ENCODE peak calls at places on chromosomes 5 and 9, in six cellular contexts. Y is pancreas, K is lower lobe of right lung, L is heart right ventricle, P is dorsolateral prefrontal cortex, F is AG04450. H is an unnamed sample.

GRCh38 chr9:121299125-121299466 is 31.1 kb downstream of the GSN start:
- DNase-seq in F (no peak), L (peak), Y (no peak), P (no peak), K (peak), H (no peak)

GRCh38 chr5:84437673-84438315 is 53.1 kb upstream of the EDIL3 start:
- DNase-seq in Y (no peak), K (no peak), L (no peak), P (no peak), F (peak), H (peak)

GRCh38 chr5:65611524-65611923 is 12.6 kb downstream of the TRIM23 start:
- DNase-seq in F (no peak), L (no peak), Y (peak), P (no peak), K (no peak), H (no peak)

GRCh38 chr9:125763373-125763772 is 16.2 kb downstream of the PBX3 start:
- DNase-seq in K (no peak), F (no peak), Y (no peak), P (no peak), L (no peak), H (peak)

GRCh38 chr5:107232793-107233192 is 437.9 kb downstream of the EFNA5 start:
- DNase-seq in L (no peak), P (no peak), F (no peak), Y (no peak), K (no peak), H (no peak)

GRCh38 chr9:133375116-133375723 is 640 bp downstream of the SURF4 start:
- DNase-seq in L (no peak), K (no peak), P (no peak), F (no peak), Y (no peak), H (peak)

GRCh38 chr5:34571380-34572041 is 84.6 kb upstream of the RAI14 start:
- DNase-seq in F (peak), L (no peak), Y (no peak), K (no peak), P (no peak), H (peak)

GRCh38 chr9:70120834-70121510 is 77.3 kb downstream of the MAMDC2 start:
- DNase-seq in Y (no peak), P (no peak), F (peak), L (peak), K (no peak), H (peak)

GRCh38 chr5:132807163-132807838 is 5.8 kb upstream of the SOWAHA start:
- DNase-seq in L (no peak), F (no peak), P (no peak), Y (peak), K (no peak), H (no peak)

GRCh38 chr5:132800545-132800944 is 12.6 kb upstream of the SOWAHA start:
- DNase-seq in Y (no peak), F (no peak), L (no peak), K (no peak), P (no peak), H (no peak)

GRCh38 chr5:132799392-132799791 is 13.7 kb upstream of the SOWAHA start:
- DNase-seq in P (no peak), L (no peak), F (no peak), Y (no peak), K (no peak), H (no peak)

GRCh38 chr5:132797651-132798050 is 15.5 kb upstream of the SOWAHA start:
- DNase-seq in Y (no peak), P (peak), L (no peak), K (no peak), F (no peak), H (no peak)

DNA sequence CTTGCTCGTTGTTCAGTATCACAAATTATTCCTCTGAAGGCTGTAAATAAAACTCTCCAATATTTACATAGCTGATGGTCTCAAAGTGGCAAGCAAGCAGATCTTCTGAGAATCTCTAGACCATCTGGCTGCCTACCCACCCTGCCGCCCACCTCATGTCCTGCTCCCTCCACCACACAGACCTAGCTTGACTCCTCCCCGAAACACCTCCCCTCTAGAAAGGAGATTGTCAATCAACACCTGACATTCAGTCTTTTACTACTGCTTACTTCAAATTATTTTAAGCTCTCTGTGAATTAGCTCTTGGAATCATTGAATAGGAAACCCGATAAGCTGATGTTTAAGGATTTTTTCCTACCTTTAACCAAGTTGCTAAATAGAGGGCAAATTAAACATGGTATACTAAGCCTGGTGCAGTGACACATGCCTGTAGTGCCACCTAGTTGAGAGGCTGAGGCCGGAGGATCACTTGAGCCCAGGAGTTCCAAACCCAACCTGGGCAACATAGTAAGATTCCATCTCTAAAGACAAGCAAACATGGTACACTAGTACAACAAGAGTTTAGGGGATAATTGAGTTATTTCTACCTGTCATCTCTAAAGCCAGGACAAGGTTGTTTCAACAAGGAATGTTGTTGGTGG is 10.9 kb upstream of the SOWAHA start:
- DNase-seq in F (no peak), P (no peak), L (no peak), K (no peak), Y (no peak), H (no peak)
- TF ChIP-seq CTCF in F (no peak), P (no peak), L (peak), K (no peak), Y (no peak), H (peak)

GRCh38 chr5:32343058-32343672 is 30.4 kb upstream of the MTMR12 start:
- DNase-seq in L (no peak), F (no peak), Y (no peak), K (no peak), P (no peak), H (no peak)

GRCh38 chr5:32342656-32343055 is 29.9 kb upstream of the MTMR12 start:
- DNase-seq in L (no peak), F (no peak), K (no peak), Y (no peak), P (no peak), H (no peak)

GRCh38 chr5:32339878-32340277 is 27.1 kb upstream of the MTMR12 start:
- DNase-seq in Y (no peak), F (no peak), L (no peak), P (no peak), K (no peak), H (no peak)

GRCh38 chr5:32339198-32339597 is 26.5 kb upstream of the MTMR12 start:
- DNase-seq in K (no peak), L (no peak), F (no peak), Y (no peak), P (no peak), H (no peak)
- H3K4me3 ChIP-seq in K (no peak), L (no peak), F (no peak), Y (no peak), P (no peak), H (no peak)

DNA sequence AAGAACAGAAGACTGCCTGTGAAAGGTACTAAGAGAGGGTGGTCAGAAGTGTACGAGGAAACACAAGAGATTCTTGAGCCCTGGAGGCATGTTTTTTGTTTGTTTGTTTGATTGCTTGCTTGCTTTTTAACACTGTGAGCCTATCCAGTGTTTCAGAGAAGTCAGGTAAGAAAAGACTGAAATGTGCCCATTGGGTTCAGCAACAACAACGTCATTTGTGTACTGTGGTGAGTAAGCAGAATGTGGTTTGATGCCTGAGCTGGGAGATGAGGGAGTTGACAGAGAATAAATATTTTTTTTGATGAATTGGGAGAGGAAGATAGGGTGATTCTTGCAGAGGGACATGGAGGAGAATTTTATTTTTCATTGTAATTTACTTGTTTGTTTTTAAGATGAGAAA is 73.1 kb downstream of the RPS23 start:
- DNase-seq in K (no peak), F (no peak), P (no peak), L (no peak), Y (no peak), H (no peak)
- TF ChIP-seq CTCF in K (no peak), F (no peak), P (no peak), L (no peak), Y (no peak), H (no peak)

GRCh38 chr9:137313326-137313920 is 11.4 kb upstream of the NRARP start:
- DNase-seq in F (no peak), P (no peak), K (no peak), L (no peak), Y (no peak), H (no peak)

GRCh38 chr9:137315581-137316011 is 13.5 kb upstream of the NRARP start:
- DNase-seq in F (no peak), Y (no peak), P (no peak), L (no peak), K (no peak), H (no peak)

GRCh38 chr9:137313956-137314560 is 12.0 kb upstream of the NRARP start:
- DNase-seq in K (no peak), P (no peak), F (no peak), L (no peak), Y (peak), H (no peak)

GRCh38 chr9:137316012-137316981 is 14.2 kb upstream of the NRARP start:
- DNase-seq in Y (peak), F (no peak), K (no peak), L (peak), P (no peak), H (peak)

GRCh38 chr9:137314561-137315560 is 12.8 kb upstream of the NRARP start:
- DNase-seq in Y (peak), F (no peak), L (peak), K (no peak), P (no peak), H (no peak)
- H3K4me3 ChIP-seq in Y (no peak), F (no peak), L (no peak), K (no peak), P (no peak), H (no peak)

GRCh38 chr9:95736370-95736769 is 139.1 kb upstream of the ERCC6L2 start:
- DNase-seq in L (no peak), P (no peak), Y (no peak), K (no peak), F (no peak), H (no peak)
- TF ChIP-seq CTCF in L (no peak), P (no peak), Y (peak), K (no peak), F (peak), H (peak)

GRCh38 chr5:132487841-132488555 is 2.6 kb downstream of the IRF1 start:
- DNase-seq in Y (no peak), L (no peak), F (no peak), K (no peak), P (no peak), H (no peak)
- H3K4me3 ChIP-seq in Y (no peak), L (no peak), F (peak), K (peak), P (no peak), H (no peak)

GRCh38 chr9:127783111-127783621 is 2.7 kb upstream of the CDK9 start:
- DNase-seq in P (no peak), K (peak), F (no peak), Y (no peak), L (peak), H (no peak)

GRCh38 chr9:127786773-127787123 is 914 bp downstream of the CDK9 start:
- DNase-seq in L (no peak), P (no peak), Y (no peak), F (no peak), K (no peak), H (peak)

GRCh38 chr9:127785933-127786772 is at the start of gene CDK9:
- DNase-seq in L (peak), Y (peak), P (peak), K (peak), F (no peak), H (peak)

GRCh38 chr9:127783644-127784043 is 2.2 kb upstream of the CDK9 start:
- DNase-seq in F (no peak), K (no peak), Y (no peak), P (no peak), L (no peak), H (no peak)

GRCh38 chr9:127785023-127785932 is 556 bp upstream of the CDK9 start:
- DNase-seq in F (no peak), K (peak), P (peak), Y (peak), L (peak), H (peak)
- TF ChIP-seq CTCF in F (peak), K (peak), P (peak), Y (peak), L (peak), H (peak)

GRCh38 chr5:14676320-14676719 is 11.8 kb downstream of the OTULIN start:
- DNase-seq in F (no peak), Y (peak), L (no peak), P (no peak), K (no peak), H (peak)
- H3K4me3 ChIP-seq in F (no peak), Y (no peak), L (no peak), P (no peak), K (peak), H (no peak)

DNA sequence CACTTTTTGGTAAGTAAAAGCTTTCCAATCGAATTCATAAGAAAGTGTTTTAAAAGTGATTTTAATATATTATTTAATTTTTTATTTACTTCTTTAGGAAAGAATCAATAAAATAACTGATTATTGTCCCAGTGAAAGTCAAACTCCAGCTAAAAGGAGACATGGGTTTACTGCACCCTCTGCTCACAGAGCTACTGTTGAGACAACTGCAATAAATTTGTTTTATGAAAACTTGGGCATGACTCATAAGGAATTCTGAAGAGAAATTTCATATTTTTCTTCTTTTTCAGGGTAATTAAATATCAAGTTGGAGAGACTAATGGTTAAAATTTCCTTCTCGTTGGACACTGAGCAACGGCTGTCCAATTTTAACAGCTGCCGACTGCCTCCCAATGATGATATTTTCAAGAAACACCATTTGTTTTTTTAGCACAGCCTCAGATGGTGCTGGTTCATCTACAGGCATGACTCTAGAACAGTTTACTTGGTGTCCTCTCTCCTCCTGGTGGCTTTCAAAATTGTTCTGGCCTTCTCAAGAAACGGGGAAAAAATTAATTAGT is 259.3 kb upstream of the RGMB start:
- DNase-seq in P (no peak), K (no peak), Y (no peak), L (no peak), F (no peak), H (no peak)
- TF ChIP-seq CTCF in P (no peak), K (no peak), Y (no peak), L (no peak), F (no peak), H (no peak)

GRCh38 chr5:9361835-9362234 is 184.0 kb downstream of the SEMA5A start:
- DNase-seq in L (no peak), F (no peak), K (no peak), Y (peak), P (no peak), H (peak)
- H3K4me3 ChIP-seq in L (no peak), F (no peak), K (no peak), Y (no peak), P (no peak), H (no peak)

H was measured in fibroblast of pulmonary artery.